ENCODE peak calls at places on chromosomes 16 and 17, in six cellular contexts. One of them, this sample, is unnamed.

GRCh38 chr17:81523139-81524062 is 4.8 kb upstream of the FSCN2 start:
- DNase-seq in K562: peak
- DNase-seq in HepG2: peak
- DNase-seq in HCT116: no peak
- DNase-seq in A549: no peak
- DNase-seq in GM23338: peak
- DNase-seq in this sample: no peak

GRCh38 chr16:80666378-80667257 is 125.8 kb downstream of the DYNLRB2 start:
- DNase-seq in HCT116: no peak
- DNase-seq in A549: no peak
- DNase-seq in GM23338: no peak
- DNase-seq in K562: no peak
- DNase-seq in HepG2: no peak
- DNase-seq in this sample: no peak

GRCh38 chr16:65111306-65111705 is 10.6 kb downstream of the CDH11 start:
- DNase-seq in A549: no peak
- DNase-seq in K562: no peak
- DNase-seq in HCT116: no peak
- DNase-seq in HepG2: no peak
- DNase-seq in GM23338: no peak
- DNase-seq in this sample: no peak

GRCh38 chr17:67400193-67400592 is 23.1 kb downstream of the PITPNC1 start:
- DNase-seq in K562: no peak
- DNase-seq in GM23338: no peak
- DNase-seq in A549: no peak
- DNase-seq in HCT116: no peak
- DNase-seq in HepG2: no peak
- DNase-seq in this sample: peak

GRCh38 chr17:43839670-43840101 is 6.7 kb upstream of the MPP3 start:
- DNase-seq in GM23338: peak
- DNase-seq in HepG2: peak
- DNase-seq in HCT116: peak
- DNase-seq in A549: peak
- DNase-seq in K562: no peak
- DNase-seq in this sample: no peak

GRCh38 chr17:58308985-58309917 is 19.3 kb downstream of the TSPOAP1 start:
- DNase-seq in A549: no peak
- DNase-seq in GM23338: no peak
- DNase-seq in HCT116: no peak
- DNase-seq in K562: no peak
- DNase-seq in HepG2: no peak
- DNase-seq in this sample: no peak

GRCh38 chr16:14296663-14297062 is 225.5 kb downstream of the MRTFB start:
- DNase-seq in K562: no peak
- DNase-seq in HepG2: no peak
- DNase-seq in A549: no peak
- DNase-seq in GM23338: no peak
- DNase-seq in HCT116: no peak
- DNase-seq in this sample: no peak

GRCh38 chr17:29671661-29672060 is 48.9 kb upstream of the CORO6 start:
- DNase-seq in HepG2: no peak
- DNase-seq in A549: no peak
- DNase-seq in K562: no peak
- DNase-seq in GM23338: no peak
- DNase-seq in HCT116: no peak
- DNase-seq in this sample: no peak

GRCh38 chr17:68450801-68451200 is 6.5 kb downstream of the WIPI1 start:
- DNase-seq in GM23338: no peak
- DNase-seq in HepG2: no peak
- DNase-seq in A549: no peak
- DNase-seq in HCT116: no peak
- DNase-seq in K562: no peak
- DNase-seq in this sample: no peak

GRCh38 chr17:3043737-3044365 is 19.6 kb downstream of the OR1D5 start:
- DNase-seq in A549: peak
- DNase-seq in K562: peak
- DNase-seq in HepG2: peak
- DNase-seq in GM23338: peak
- DNase-seq in HCT116: no peak
- DNase-seq in this sample: peak

GRCh38 chr17:69523252-69523861 is 108.9 kb downstream of the MAP2K6 start:
- DNase-seq in A549: peak
- DNase-seq in HCT116: peak
- DNase-seq in GM23338: peak
- DNase-seq in HepG2: peak
- DNase-seq in K562: peak
- DNase-seq in this sample: peak

GRCh38 chr16:50657251-50657650 is 23.9 kb downstream of the SNX20 start:
- DNase-seq in HCT116: no peak
- DNase-seq in HepG2: no peak
- DNase-seq in A549: no peak
- DNase-seq in K562: no peak
- DNase-seq in GM23338: no peak
- DNase-seq in this sample: no peak

GRCh38 chr17:65220732-65221131 is 83.6 kb downstream of the RGS9 start:
- DNase-seq in A549: no peak
- DNase-seq in K562: no peak
- DNase-seq in GM23338: no peak
- DNase-seq in HepG2: no peak
- DNase-seq in HCT116: peak
- DNase-seq in this sample: no peak

GRCh38 chr17:63927464-63928171 is 4.5 kb downstream of the CD79B start:
- DNase-seq in GM23338: no peak
- DNase-seq in HCT116: no peak
- DNase-seq in K562: no peak
- DNase-seq in HepG2: no peak
- DNase-seq in A549: no peak
- DNase-seq in this sample: no peak

GRCh38 chr17:6163632-6164319 is 93.6 kb downstream of the WSCD1 start:
- DNase-seq in A549: no peak
- DNase-seq in HepG2: no peak
- DNase-seq in K562: no peak
- DNase-seq in HCT116: no peak
- DNase-seq in GM23338: no peak
- DNase-seq in this sample: no peak

GRCh38 chr16:53982631-53983042 is 278.7 kb downstream of the FTO start:
- DNase-seq in HCT116: no peak
- DNase-seq in K562: no peak
- DNase-seq in A549: no peak
- DNase-seq in HepG2: no peak
- DNase-seq in GM23338: no peak
- DNase-seq in this sample: no peak

GRCh38 chr17:82134101-82134500 is 36.1 kb upstream of the FASN start:
- DNase-seq in HCT116: no peak
- DNase-seq in A549: no peak
- DNase-seq in HepG2: no peak
- DNase-seq in GM23338: no peak
- DNase-seq in K562: no peak
- DNase-seq in this sample: no peak

GRCh38 chr17:67058036-67058435 is 13.7 kb downstream of the CACNG1 start:
- DNase-seq in GM23338: no peak
- DNase-seq in HCT116: no peak
- DNase-seq in K562: no peak
- DNase-seq in A549: no peak
- DNase-seq in HepG2: no peak
- DNase-seq in this sample: no peak

GRCh38 chr17:1506649-1507254 is 9.7 kb downstream of the INPP5K start:
- DNase-seq in GM23338: no peak
- DNase-seq in A549: no peak
- DNase-seq in K562: no peak
- DNase-seq in HCT116: no peak
- DNase-seq in HepG2: no peak
- DNase-seq in this sample: no peak
- TF ChIP-seq REST in GM23338: no peak
- TF ChIP-seq REST in A549: no peak
- TF ChIP-seq REST in K562: no peak
- TF ChIP-seq REST in HCT116: no peak
- TF ChIP-seq REST in HepG2: no peak
- TF ChIP-seq REST in this sample: no peak

GRCh38 chr17:40947929-40948328 is 10.5 kb upstream of the KRT23 start:
- DNase-seq in GM23338: no peak
- DNase-seq in K562: no peak
- DNase-seq in HCT116: no peak
- DNase-seq in A549: no peak
- DNase-seq in HepG2: no peak
- DNase-seq in this sample: no peak

GRCh38 chr17:40950176-40950575 is 12.7 kb upstream of the KRT23 start:
- DNase-seq in GM23338: no peak
- DNase-seq in HCT116: no peak
- DNase-seq in HepG2: no peak
- DNase-seq in K562: no peak
- DNase-seq in A549: no peak
- DNase-seq in this sample: no peak

GRCh38 chr17:40952169-40952568 is 14.6 kb downstream of the KRT39 start:
- DNase-seq in HepG2: no peak
- DNase-seq in K562: no peak
- DNase-seq in A549: no peak
- DNase-seq in HCT116: no peak
- DNase-seq in GM23338: no peak
- DNase-seq in this sample: no peak

GRCh38 chr17:40951011-40951622 is 13.7 kb upstream of the KRT23 start:
- DNase-seq in HCT116: peak
- DNase-seq in A549: no peak
- DNase-seq in K562: no peak
- DNase-seq in HepG2: peak
- DNase-seq in GM23338: no peak
- DNase-seq in this sample: no peak

DNA sequence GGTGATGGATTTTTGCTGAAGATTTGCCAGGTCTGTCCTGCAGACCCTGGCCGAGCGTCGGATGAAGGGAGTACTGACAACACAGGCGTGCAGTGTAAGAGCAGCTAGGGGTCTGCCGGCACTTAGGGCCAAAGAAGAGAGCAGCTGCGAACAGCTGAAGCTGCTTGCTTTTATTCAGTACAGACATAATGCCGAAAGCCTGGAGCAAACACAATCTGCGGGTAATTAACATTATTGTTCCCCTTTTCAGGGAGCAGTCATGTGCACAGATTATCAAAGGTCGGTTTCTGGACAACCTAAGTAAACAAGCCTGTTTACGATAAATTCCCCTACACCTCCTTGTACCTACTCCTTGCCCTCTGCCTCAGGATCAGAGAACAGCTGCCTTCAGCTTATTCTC is 12.0 kb upstream of the KRT23 start:
- DNase-seq in HepG2: peak
- DNase-seq in K562: no peak
- DNase-seq in A549: no peak
- DNase-seq in HCT116: no peak
- DNase-seq in GM23338: no peak
- DNase-seq in this sample: no peak
- TF ChIP-seq REST in HepG2: no peak
- TF ChIP-seq REST in K562: no peak
- TF ChIP-seq REST in A549: no peak
- TF ChIP-seq REST in HCT116: no peak
- TF ChIP-seq REST in GM23338: no peak
- TF ChIP-seq REST in this sample: no peak

GRCh38 chr17:77211681-77212080 is 70.9 kb downstream of the SEC14L1 start:
- DNase-seq in A549: no peak
- DNase-seq in GM23338: no peak
- DNase-seq in HepG2: no peak
- DNase-seq in HCT116: no peak
- DNase-seq in K562: no peak
- DNase-seq in this sample: no peak

GRCh38 chr17:77208856-77209255 is 68.1 kb downstream of the SEC14L1 start:
- DNase-seq in GM23338: no peak
- DNase-seq in HCT116: no peak
- DNase-seq in K562: no peak
- DNase-seq in A549: no peak
- DNase-seq in HepG2: no peak
- DNase-seq in this sample: no peak

GRCh38 chr17:77210946-77211541 is 70.3 kb downstream of the SEC14L1 start:
- DNase-seq in HCT116: no peak
- DNase-seq in K562: no peak
- DNase-seq in HepG2: no peak
- DNase-seq in GM23338: no peak
- DNase-seq in A549: no peak
- DNase-seq in this sample: no peak

GRCh38 chr17:77209330-77209748 is 68.6 kb downstream of the SEC14L1 start:
- DNase-seq in HepG2: peak
- DNase-seq in A549: no peak
- DNase-seq in K562: no peak
- DNase-seq in HCT116: no peak
- DNase-seq in GM23338: no peak
- DNase-seq in this sample: no peak

GRCh38 chr17:77210331-77210730 is 69.6 kb downstream of the SEC14L1 start:
- DNase-seq in HCT116: no peak
- DNase-seq in A549: no peak
- DNase-seq in GM23338: no peak
- DNase-seq in K562: no peak
- DNase-seq in HepG2: no peak
- DNase-seq in this sample: no peak
- TF ChIP-seq REST in HCT116: no peak
- TF ChIP-seq REST in A549: no peak
- TF ChIP-seq REST in GM23338: no peak
- TF ChIP-seq REST in K562: no peak
- TF ChIP-seq REST in HepG2: no peak
- TF ChIP-seq REST in this sample: no peak

DNA sequence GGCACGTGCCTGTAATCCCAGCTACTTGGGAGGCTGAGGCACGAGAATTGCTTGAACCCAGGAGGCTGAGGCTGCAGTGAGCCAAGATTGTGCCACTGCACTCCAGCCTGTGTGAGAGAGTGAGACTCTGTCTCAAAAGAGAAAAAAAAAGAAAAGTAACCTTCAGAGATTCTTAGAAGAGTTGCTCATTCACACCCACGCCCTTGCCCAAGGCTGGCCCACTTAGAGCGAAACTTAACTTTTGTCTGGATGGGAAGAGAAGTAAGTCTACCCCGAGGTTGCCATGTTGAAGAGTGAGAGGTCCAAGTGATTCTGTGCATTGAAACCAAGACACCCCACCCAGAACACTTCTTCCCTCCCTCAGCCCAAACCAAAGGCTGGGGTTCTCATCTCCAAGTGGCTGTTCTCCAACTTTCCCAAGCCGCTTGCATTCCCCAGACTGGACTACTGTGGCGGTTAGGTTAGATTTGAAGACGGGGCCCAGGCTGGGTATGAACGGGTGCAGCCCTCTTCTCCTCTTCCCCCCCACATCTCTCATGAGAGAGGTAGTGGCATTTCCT is 2.4 kb upstream of the CISD3 start:
- DNase-seq in A549: no peak
- DNase-seq in GM23338: no peak
- DNase-seq in HepG2: no peak
- DNase-seq in HCT116: no peak
- DNase-seq in K562: no peak
- DNase-seq in this sample: no peak
- TF ChIP-seq REST in A549: no peak
- TF ChIP-seq REST in GM23338: no peak
- TF ChIP-seq REST in HepG2: no peak
- TF ChIP-seq REST in HCT116: no peak
- TF ChIP-seq REST in K562: no peak
- TF ChIP-seq REST in this sample: no peak